ENCODE peak calls at places on chromosomes 3 and 15, in eight cellular contexts. G is left ventricle myocardium inferior, J is heart right ventricle, O is AG09319, V is AG04450, Z is cardiac fibroblast, P is spleen, M is bronchial epithelial cell. X is an unnamed sample.

GRCh38 chr3:113136071-113136470 is 75.3 kb upstream of the BOC start:
- DNase-seq in G (no peak), J (no peak), O (peak), V (no peak), Z (peak), P (no peak), M (peak), X (peak)

GRCh38 chr3:1131156-1131555 is 38.3 kb downstream of the CNTN6 start:
- DNase-seq in G (no peak), J (no peak), O (no peak), V (no peak), Z (no peak), P (no peak), M (no peak), X (no peak)

GRCh38 chr15:75673426-75674247 is 25.9 kb downstream of the SNX33 start:
- DNase-seq in G (peak), J (peak), O (peak), V (no peak), Z (peak), P (no peak), M (peak), X (peak)

GRCh38 chr15:69668963-69669362 is 216.3 kb downstream of the RPLP1 start:
- DNase-seq in G (no peak), J (peak), O (no peak), V (no peak), Z (no peak), P (peak), M (no peak), X (no peak)

GRCh38 chr15:94327356-94327936 is 96.1 kb downstream of the MCTP2 start:
- DNase-seq in G (no peak), J (no peak), O (no peak), V (peak), Z (peak), P (no peak), M (peak), X (peak)

GRCh38 chr15:71667228-71667627 is 143.1 kb upstream of the NR2E3 start:
- DNase-seq in G (no peak), J (no peak), O (no peak), V (no peak), Z (no peak), P (no peak), M (no peak), X (no peak)

GRCh38 chr15:58137686-58138085 is 495 bp upstream of the AQP9 start:
- DNase-seq in G (no peak), J (no peak), O (no peak), V (no peak), Z (no peak), P (no peak), M (no peak), X (no peak)

GRCh38 chr15:63016234-63016633 is 26.3 kb upstream of the TPM1 start:
- DNase-seq in G (no peak), J (no peak), O (no peak), V (no peak), Z (no peak), P (no peak), M (no peak), X (no peak)

GRCh38 chr3:195416795-195417194 is 26.0 kb downstream of the ACAP2 start:
- DNase-seq in G (no peak), J (no peak), O (no peak), V (no peak), Z (peak), P (no peak), M (peak), X (peak)

GRCh38 chr3:119323401-119324107 is 29.4 kb downstream of the ARHGAP31 start:
- DNase-seq in G (no peak), J (no peak), O (no peak), V (no peak), Z (peak), P (peak), M (peak), X (peak)

GRCh38 chr3:122799322-122799721 is 4.5 kb downstream of the SLC49A4 start:
- DNase-seq in G (no peak), J (no peak), O (no peak), V (no peak), Z (no peak), P (no peak), M (no peak), X (no peak)

GRCh38 chr15:83119968-83120581 is 12.6 kb downstream of the TM6SF1 start:
- DNase-seq in G (no peak), J (no peak), O (no peak), V (no peak), Z (no peak), P (no peak), M (no peak), X (no peak)

GRCh38 chr3:44584646-44585501 is at the start of gene ZNF660:
- DNase-seq in G (peak), J (peak), O (peak), V (peak), Z (peak), P (peak), M (peak), X (peak)

GRCh38 chr3:129503387-129504010 is 24.9 kb upstream of the RHO start:
- DNase-seq in G (no peak), J (no peak), O (no peak), V (no peak), Z (peak), P (peak), M (peak), X (peak)

GRCh38 chr3:170558417-170558816 is 27.5 kb downstream of the SLC7A14 start:
- DNase-seq in G (no peak), J (no peak), O (no peak), V (no peak), Z (no peak), P (no peak), M (no peak), X (no peak)
- TF ChIP-seq CTCF in G (no peak), J (no peak), O (no peak), V (no peak), Z (no peak), P (no peak), M (no peak), X (no peak)

GRCh38 chr3:14549256-14549931 is 9.3 kb upstream of the GRIP2 start:
- DNase-seq in G (no peak), J (peak), O (no peak), V (no peak), Z (peak), P (peak), M (no peak), X (no peak)
- TF ChIP-seq CTCF in G (no peak), J (peak), O (no peak), V (peak), Z (peak), P (peak), M (peak), X (peak)

GRCh38 chr3:180329187-180329586 is 272.8 kb upstream of the TTC14 start:
- DNase-seq in G (no peak), J (no peak), O (no peak), V (no peak), Z (no peak), P (no peak), M (no peak), X (no peak)
- TF ChIP-seq CTCF in G (no peak), J (no peak), O (no peak), V (no peak), Z (no peak), P (no peak), M (no peak), X (no peak)

DNA sequence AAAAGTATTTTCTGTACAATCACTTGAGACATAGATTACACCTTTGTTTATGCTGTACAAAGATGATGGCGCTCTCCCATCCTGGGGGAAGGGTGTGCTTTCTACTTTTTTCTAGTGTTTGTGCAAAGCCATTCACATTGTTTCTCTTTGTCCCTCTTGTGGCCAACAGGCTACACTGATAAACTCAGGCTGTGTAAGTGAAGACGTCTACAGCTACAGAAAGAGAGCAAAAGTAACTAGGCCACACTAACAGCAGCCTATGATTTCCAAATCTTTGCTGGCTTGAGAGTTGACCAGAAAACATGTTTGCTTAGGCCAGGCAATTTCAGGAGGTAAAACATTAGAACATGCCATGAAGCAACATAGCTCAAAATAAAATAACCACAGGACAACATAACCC is 75.1 kb downstream of the FOXB1 start:
- DNase-seq in G (no peak), J (no peak), O (no peak), V (no peak), Z (peak), P (no peak), M (no peak), X (peak)
- TF ChIP-seq CTCF in G (no peak), J (no peak), O (peak), V (peak), Z (peak), P (no peak), M (peak), X (peak)

DNA sequence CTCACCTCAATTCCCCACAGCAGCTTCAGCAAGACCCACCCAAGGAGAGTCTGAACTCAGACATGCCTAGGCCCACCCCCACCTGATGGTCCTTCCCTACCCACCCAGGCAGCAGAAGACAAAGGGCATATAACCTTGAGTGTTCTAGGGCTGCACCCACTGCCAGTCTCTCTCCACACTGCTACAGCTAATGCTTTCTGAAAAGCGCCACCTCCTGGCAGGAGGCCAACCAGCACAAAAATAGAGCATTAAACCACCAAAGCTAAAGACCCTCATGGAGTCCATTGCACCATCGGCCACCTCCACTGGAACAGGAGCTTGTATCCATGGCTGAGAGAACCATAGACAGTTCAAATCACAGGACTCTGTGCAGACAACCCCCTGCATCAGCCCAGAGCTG is 11.3 kb upstream of the RPL39L start:
- DNase-seq in G (no peak), J (no peak), O (no peak), V (no peak), Z (no peak), P (peak), M (no peak), X (peak)
- TF ChIP-seq CTCF in G (no peak), J (peak), O (no peak), V (no peak), Z (no peak), P (peak), M (peak), X (no peak)

GRCh38 chr3:99013077-99013476 is 111.6 kb upstream of the DCBLD2 start:
- DNase-seq in G (no peak), J (no peak), O (no peak), V (no peak), Z (no peak), P (no peak), M (no peak), X (no peak)
- TF ChIP-seq CTCF in G (no peak), J (no peak), O (no peak), V (no peak), Z (peak), P (no peak), M (no peak), X (no peak)

GRCh38 chr15:46502668-46503067 is 867.8 kb downstream of the SQOR start:
- DNase-seq in G (no peak), J (no peak), O (no peak), V (no peak), Z (peak), P (no peak), M (peak), X (peak)
- TF ChIP-seq CTCF in G (peak), J (peak), O (no peak), V (no peak), Z (peak), P (peak), M (no peak), X (no peak)

GRCh38 chr3:156174229-156174847 is 54.0 kb downstream of the KCNAB1 start:
- DNase-seq in G (no peak), J (no peak), O (no peak), V (peak), Z (peak), P (no peak), M (peak), X (peak)
- TF ChIP-seq CTCF in G (peak), J (peak), O (peak), V (peak), Z (peak), P (no peak), M (peak), X (peak)

GRCh38 chr3:24242012-24242698 is 252.5 kb downstream of the THRB start:
- DNase-seq in G (no peak), J (no peak), O (peak), V (no peak), Z (peak), P (no peak), M (peak), X (peak)
- TF ChIP-seq CTCF in G (no peak), J (no peak), O (no peak), V (no peak), Z (no peak), P (no peak), M (no peak), X (no peak)